ENCODE peak calls at places on chromosomes 2 and 18, in five cellular contexts. M is neural progenitor cell, O is PC-3, J is fibroblast of lung, X is HCT116. D is an unnamed sample.

GRCh38 chr2:218991674-218992168 is 1.5 kb downstream of the CRYBA2 start:
- DNase-seq in M (peak), O (peak), J (peak), X (no peak), D (peak)

GRCh38 chr2:59184281-59185020 is 943.3 kb upstream of the FANCL start:
- DNase-seq in M (no peak), O (no peak), J (peak), X (no peak), D (no peak)

GRCh38 chr2:62382122-62382521 is 123.9 kb downstream of the TMEM17 start:
- DNase-seq in M (no peak), O (peak), J (no peak), X (no peak), D (no peak)

GRCh38 chr18:74395630-74396251 is 61.4 kb downstream of the DIPK1C start:
- DNase-seq in M (no peak), O (no peak), J (no peak), X (no peak), D (no peak)

GRCh38 chr2:58634653-58635347 is 393.7 kb upstream of the FANCL start:
- DNase-seq in M (no peak), O (peak), J (no peak), X (peak), D (peak)

GRCh38 chr2:238370482-238371372 is 50.4 kb downstream of the TRAF3IP1 start:
- DNase-seq in M (peak), O (peak), J (peak), X (peak), D (peak)

GRCh38 chr2:7992612-7993596 is 689.0 kb upstream of the ID2 start:
- DNase-seq in M (no peak), O (peak), J (no peak), X (no peak), D (no peak)

GRCh38 chr2:144330951-144331651 is 188.8 kb downstream of the ZEB2 start:
- DNase-seq in M (no peak), O (peak), J (peak), X (no peak), D (peak)

GRCh38 chr2:122960727-122961641 is 1064.1 kb upstream of the CNTNAP5 start:
- DNase-seq in M (no peak), O (peak), J (peak), X (no peak), D (no peak)

GRCh38 chr2:134258684-134259408 is 5.0 kb downstream of the MGAT5 start:
- DNase-seq in M (no peak), O (no peak), J (no peak), X (no peak), D (no peak)

GRCh38 chr2:46848446-46848845 is 67.2 kb downstream of the MCFD2 start:
- DNase-seq in M (no peak), O (no peak), J (no peak), X (no peak), D (no peak)

GRCh38 chr2:188364033-188364432 is 72.4 kb downstream of the GULP1 start:
- DNase-seq in M (no peak), O (no peak), J (no peak), X (no peak), D (no peak)

GRCh38 chr2:224278531-224278930 is 123.4 kb downstream of the FAM124B start:
- DNase-seq in M (no peak), O (no peak), J (peak), X (no peak), D (no peak)

GRCh38 chr18:61554117-61554776 is 221.0 kb downstream of the CDH20 start:
- DNase-seq in M (no peak), O (no peak), J (no peak), X (no peak), D (peak)

GRCh38 chr2:67566958-67567635 is 170.0 kb downstream of the ETAA1 start:
- DNase-seq in M (no peak), O (no peak), J (no peak), X (no peak), D (no peak)

GRCh38 chr2:239881561-239882320 is 143.4 kb downstream of the NDUFA10 start:
- DNase-seq in M (no peak), O (no peak), J (no peak), X (no peak), D (no peak)

GRCh38 chr2:190755796-190756415 is 107.0 kb downstream of the NAB1 start:
- DNase-seq in M (no peak), O (no peak), J (no peak), X (no peak), D (no peak)

GRCh38 chr2:119439574-119440500 is 8.2 kb downstream of the TMEM37 start:
- DNase-seq in M (no peak), O (no peak), J (no peak), X (no peak), D (no peak)

GRCh38 chr2:126787278-126787677 is 111.4 kb upstream of the TEX51 start:
- DNase-seq in M (no peak), O (no peak), J (no peak), X (no peak), D (no peak)

GRCh38 chr2:229980440-229981184 is 58.3 kb downstream of the FBXO36 start:
- DNase-seq in M (peak), O (peak), J (peak), X (no peak), D (peak)

GRCh38 chr2:238202326-238203103 is 980 bp downstream of the ILKAP start:
- DNase-seq in M (peak), O (no peak), J (peak), X (no peak), D (peak)

GRCh38 chr2:220966636-220967035 is 605.5 kb downstream of the EPHA4 start:
- DNase-seq in M (no peak), O (peak), J (peak), X (no peak), D (no peak)

GRCh38 chr18:76657428-76657827 is 162.4 kb upstream of the ZNF516 start:
- DNase-seq in M (no peak), O (no peak), J (no peak), X (no peak), D (peak)

GRCh38 chr2:128305555-128306080 is 13.1 kb downstream of the HS6ST1 start:
- DNase-seq in M (no peak), O (peak), J (no peak), X (no peak), D (no peak)

GRCh38 chr2:129301431-129301913 is 678.0 kb upstream of the RAB6C start:
- DNase-seq in M (no peak), O (no peak), J (no peak), X (no peak), D (no peak)

GRCh38 chr18:3910507-3910906 is 460.5 kb downstream of the TGIF1 start:
- DNase-seq in M (no peak), O (no peak), J (no peak), X (no peak), D (no peak)

GRCh38 chr18:35117951-35118411 is 76.8 kb downstream of the MAPRE2 start:
- DNase-seq in M (peak), O (no peak), J (peak), X (no peak), D (no peak)

GRCh38 chr2:200863655-200864205 is 728 bp downstream of the CLK1 start:
- DNase-seq in M (peak), O (peak), J (peak), X (no peak), D (no peak)

GRCh38 chr18:54958711-54959625 is at the start of gene CCDC68:
- DNase-seq in M (peak), O (peak), J (peak), X (no peak), D (peak)

GRCh38 chr18:54960197-54960596 is 936 bp upstream of the CCDC68 start:
- DNase-seq in M (no peak), O (no peak), J (no peak), X (no peak), D (no peak)

GRCh38 chr18:54956506-54956905 is 2.8 kb downstream of the CCDC68 start:
- DNase-seq in M (no peak), O (no peak), J (no peak), X (no peak), D (no peak)

GRCh38 chr18:54957295-54957694 is 2.0 kb downstream of the CCDC68 start:
- DNase-seq in M (no peak), O (no peak), J (peak), X (no peak), D (no peak)

GRCh38 chr18:54957987-54958386 is 1.3 kb downstream of the CCDC68 start:
- DNase-seq in M (no peak), O (peak), J (peak), X (no peak), D (peak)
- H3K4me3 ChIP-seq in M (no peak), O (peak), J (peak), X (no peak), D (no peak)

GRCh38 chr2:222295368-222296041 is 3.3 kb downstream of the PAX3 start:
- DNase-seq in M (peak), O (no peak), J (peak), X (no peak), D (peak)
- TF ChIP-seq EZH2 in M (peak), O (no peak), J (no peak), X (no peak), D (peak)

DNA sequence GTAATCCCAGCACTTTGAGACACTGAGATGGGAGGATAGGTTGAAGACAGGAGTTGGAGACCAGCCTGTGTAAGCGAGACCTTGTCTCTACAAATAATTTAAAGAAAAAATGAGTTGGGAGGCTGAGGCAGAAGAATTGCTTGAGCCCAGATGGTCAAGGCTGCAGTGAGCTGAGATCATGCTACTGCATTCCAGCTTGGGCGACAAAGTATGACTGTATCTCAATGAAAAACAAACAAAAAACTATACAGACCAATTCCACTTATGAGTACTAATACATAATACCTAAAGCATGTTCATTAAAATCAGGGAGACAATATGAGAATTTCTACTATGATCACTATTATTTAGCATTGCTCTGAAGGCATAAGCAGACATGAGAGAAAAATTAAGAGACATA is 12.6 kb downstream of the RNF149 start:
- DNase-seq in M (no peak), O (no peak), J (peak), X (no peak), D (no peak)
- H3K4me2 ChIP-seq in M (no peak), O (no peak), J (peak), X (no peak), D (no peak)

GRCh38 chr2:18454692-18455255 is 105.7 kb downstream of the RDH14 start:
- DNase-seq in M (no peak), O (no peak), J (peak), X (no peak), D (no peak)
- H3K4me3 ChIP-seq in M (no peak), O (no peak), J (no peak), X (no peak), D (no peak)

GRCh38 chr2:20671036-20671735 is 4.2 kb downstream of the GDF7 start:
- DNase-seq in M (peak), O (no peak), J (no peak), X (no peak), D (peak)
- TF ChIP-seq EZH2 in M (peak), O (no peak), J (peak), X (no peak), D (peak)

GRCh38 chr18:63140038-63140450 is 179.5 kb downstream of the BCL2 start:
- DNase-seq in M (no peak), O (no peak), J (no peak), X (no peak), D (no peak)

GRCh38 chr18:63140997-63141776 is 178.4 kb downstream of the BCL2 start:
- DNase-seq in M (no peak), O (no peak), J (no peak), X (no peak), D (no peak)

GRCh38 chr18:63135101-63135500 is 184.5 kb downstream of the BCL2 start:
- DNase-seq in M (no peak), O (no peak), J (no peak), X (no peak), D (no peak)

GRCh38 chr18:63138469-63139340 is 180.9 kb downstream of the BCL2 start:
- DNase-seq in M (peak), O (no peak), J (no peak), X (no peak), D (peak)

DNA sequence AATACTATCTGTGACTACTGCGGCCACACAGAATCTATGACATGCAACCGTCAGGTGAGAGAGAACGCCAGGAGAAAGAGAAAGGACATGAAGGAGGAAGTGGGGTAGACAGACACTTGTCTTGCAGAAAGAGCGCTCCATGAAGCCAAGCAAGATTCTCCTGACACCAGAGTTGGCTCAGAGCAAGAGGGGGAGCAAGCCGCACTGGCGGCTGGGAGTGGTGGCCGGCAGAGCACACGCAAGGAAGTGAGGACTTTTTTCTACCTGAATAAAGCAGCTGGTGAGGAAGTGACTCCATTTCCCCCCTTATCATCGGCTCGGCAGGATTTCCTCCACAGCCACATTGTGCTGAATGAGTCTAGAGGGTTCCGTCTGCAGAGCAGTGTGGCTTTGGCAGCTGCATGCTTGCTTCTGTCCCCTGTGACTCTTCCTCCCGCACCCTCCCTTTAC is 181.5 kb downstream of the BCL2 start:
- DNase-seq in M (no peak), O (no peak), J (no peak), X (no peak), D (no peak)
- H3K4me2 ChIP-seq in M (peak), O (no peak), J (no peak), X (no peak), D (peak)

GRCh38 chr2:69948032-69948962 is 13.1 kb downstream of the ASPRV1 start:
- DNase-seq in M (peak), O (no peak), J (peak), X (no peak), D (peak)
- H3K4me3 ChIP-seq in M (no peak), O (no peak), J (no peak), X (no peak), D (no peak)